ENCODE peak calls at places on chromosomes 2 and 18, in nine cellular contexts. One of them, this sample, is unnamed.

GRCh38 chr2:72573232-72573631 is 252.6 kb downstream of the EXOC6B start:
- DNase-seq in cardiac muscle cell: no peak
- DNase-seq in OCI-LY7: no peak
- DNase-seq in psoas muscle: no peak
- DNase-seq in body of pancreas: no peak
- DNase-seq in IMR-90: no peak
- DNase-seq in HCT116: no peak
- DNase-seq in stomach: no peak
- DNase-seq in K562: no peak
- DNase-seq in this sample: no peak

GRCh38 chr18:75377258-75377657 is 50.2 kb downstream of the SMIM21 start:
- DNase-seq in cardiac muscle cell: no peak
- DNase-seq in HCT116: no peak
- DNase-seq in stomach: no peak
- DNase-seq in OCI-LY7: no peak
- DNase-seq in K562: no peak
- DNase-seq in IMR-90: no peak
- DNase-seq in body of pancreas: no peak
- DNase-seq in psoas muscle: no peak
- DNase-seq in this sample: no peak

GRCh38 chr2:229712125-229712524 is 2.2 kb downstream of the DNER start:
- DNase-seq in K562: no peak
- DNase-seq in HCT116: no peak
- DNase-seq in cardiac muscle cell: peak; percentile 10
- DNase-seq in stomach: no peak
- DNase-seq in OCI-LY7: peak; percentile 3
- DNase-seq in body of pancreas: no peak
- DNase-seq in IMR-90: peak; percentile 23
- DNase-seq in psoas muscle: no peak
- DNase-seq in this sample: no peak

GRCh38 chr18:79766308-79766707 is 31.4 kb upstream of the KCNG2 start:
- DNase-seq in psoas muscle: no peak
- DNase-seq in body of pancreas: no peak
- DNase-seq in IMR-90: no peak
- DNase-seq in cardiac muscle cell: no peak
- DNase-seq in K562: no peak
- DNase-seq in HCT116: no peak
- DNase-seq in stomach: no peak
- DNase-seq in OCI-LY7: no peak
- DNase-seq in this sample: no peak

GRCh38 chr2:105856576-105856975 is 111.9 kb downstream of the NCK2 start:
- DNase-seq in HCT116: no peak
- DNase-seq in IMR-90: no peak
- DNase-seq in stomach: no peak
- DNase-seq in body of pancreas: no peak
- DNase-seq in cardiac muscle cell: no peak
- DNase-seq in OCI-LY7: no peak
- DNase-seq in K562: no peak
- DNase-seq in psoas muscle: no peak
- DNase-seq in this sample: no peak

GRCh38 chr2:8980096-8980495 is 23.4 kb downstream of the MBOAT2 start:
- DNase-seq in OCI-LY7: no peak
- DNase-seq in body of pancreas: no peak
- DNase-seq in IMR-90: peak; percentile 46
- DNase-seq in HCT116: no peak
- DNase-seq in cardiac muscle cell: peak; percentile 46
- DNase-seq in K562: no peak
- DNase-seq in stomach: no peak
- DNase-seq in psoas muscle: no peak
- DNase-seq in this sample: no peak

GRCh38 chr2:197028230-197028629 is 101.7 kb upstream of the PGAP1 start:
- DNase-seq in OCI-LY7: no peak
- DNase-seq in K562: no peak
- DNase-seq in psoas muscle: no peak
- DNase-seq in stomach: no peak
- DNase-seq in HCT116: peak; percentile 73
- DNase-seq in IMR-90: peak; percentile 84
- DNase-seq in body of pancreas: no peak
- DNase-seq in cardiac muscle cell: peak; percentile 87
- DNase-seq in this sample: no peak

GRCh38 chr18:77209587-77209986 is 40.1 kb upstream of the GALR1 start:
- DNase-seq in HCT116: no peak
- DNase-seq in psoas muscle: no peak
- DNase-seq in stomach: no peak
- DNase-seq in body of pancreas: no peak
- DNase-seq in IMR-90: peak; percentile 90
- DNase-seq in OCI-LY7: no peak
- DNase-seq in K562: no peak
- DNase-seq in cardiac muscle cell: peak; percentile 26
- DNase-seq in this sample: no peak

GRCh38 chr2:96409543-96410184 is 74.1 kb downstream of the NCAPH start:
- DNase-seq in psoas muscle: no peak
- DNase-seq in stomach: no peak
- DNase-seq in body of pancreas: peak; percentile 53
- DNase-seq in K562: no peak
- DNase-seq in cardiac muscle cell: peak; percentile 73
- DNase-seq in HCT116: no peak
- DNase-seq in OCI-LY7: no peak
- DNase-seq in IMR-90: no peak
- DNase-seq in this sample: peak; percentile 46

GRCh38 chr2:212974692-212975091 is 176.7 kb downstream of the IKZF2 start:
- DNase-seq in OCI-LY7: no peak
- DNase-seq in K562: no peak
- DNase-seq in psoas muscle: no peak
- DNase-seq in cardiac muscle cell: peak; percentile 77
- DNase-seq in IMR-90: peak; percentile 85
- DNase-seq in body of pancreas: no peak
- DNase-seq in HCT116: no peak
- DNase-seq in stomach: no peak
- DNase-seq in this sample: no peak

GRCh38 chr18:57728941-57729511 is 74.1 kb downstream of the ATP8B1 start:
- DNase-seq in psoas muscle: no peak
- DNase-seq in HCT116: no peak
- DNase-seq in stomach: peak; percentile 71
- DNase-seq in K562: no peak
- DNase-seq in IMR-90: peak; percentile 56
- DNase-seq in cardiac muscle cell: no peak
- DNase-seq in body of pancreas: no peak
- DNase-seq in OCI-LY7: no peak
- DNase-seq in this sample: no peak

GRCh38 chr2:236607471-236608307 is 38.1 kb downstream of the ACKR3 start:
- DNase-seq in stomach: no peak
- DNase-seq in OCI-LY7: peak; percentile 20
- DNase-seq in IMR-90: peak; percentile 14
- DNase-seq in K562: peak; percentile 11
- DNase-seq in psoas muscle: no peak
- DNase-seq in HCT116: no peak
- DNase-seq in cardiac muscle cell: peak; percentile 53
- DNase-seq in body of pancreas: peak; percentile 77
- DNase-seq in this sample: no peak

GRCh38 chr2:237388036-237388435 is 25.9 kb downstream of the COL6A3 start:
- DNase-seq in stomach: no peak
- DNase-seq in cardiac muscle cell: no peak
- DNase-seq in psoas muscle: no peak
- DNase-seq in body of pancreas: no peak
- DNase-seq in K562: no peak
- DNase-seq in OCI-LY7: no peak
- DNase-seq in IMR-90: no peak
- DNase-seq in HCT116: no peak
- DNase-seq in this sample: no peak

GRCh38 chr2:137151731-137152130 is 386.4 kb downstream of the THSD7B start:
- DNase-seq in cardiac muscle cell: no peak
- DNase-seq in stomach: no peak
- DNase-seq in OCI-LY7: no peak
- DNase-seq in body of pancreas: no peak
- DNase-seq in HCT116: no peak
- DNase-seq in psoas muscle: no peak
- DNase-seq in IMR-90: no peak
- DNase-seq in K562: no peak
- DNase-seq in this sample: no peak

GRCh38 chr2:232833830-232834229 is 36.2 kb upstream of the SNORC start:
- DNase-seq in HCT116: no peak
- DNase-seq in psoas muscle: no peak
- DNase-seq in OCI-LY7: no peak
- DNase-seq in body of pancreas: no peak
- DNase-seq in K562: no peak
- DNase-seq in IMR-90: no peak
- DNase-seq in cardiac muscle cell: no peak
- DNase-seq in stomach: no peak
- DNase-seq in this sample: no peak

GRCh38 chr18:37383036-37383788 is 182.4 kb downstream of the CELF4 start:
- DNase-seq in HCT116: peak; percentile 4
- DNase-seq in stomach: no peak
- DNase-seq in K562: no peak
- DNase-seq in IMR-90: no peak
- DNase-seq in OCI-LY7: no peak
- DNase-seq in body of pancreas: no peak
- DNase-seq in psoas muscle: no peak
- DNase-seq in cardiac muscle cell: peak; percentile 16
- DNase-seq in this sample: no peak

GRCh38 chr2:166802475-166802874 is 85.8 kb upstream of the XIRP2 start:
- DNase-seq in stomach: no peak
- DNase-seq in K562: no peak
- DNase-seq in OCI-LY7: no peak
- DNase-seq in body of pancreas: no peak
- DNase-seq in IMR-90: no peak
- DNase-seq in cardiac muscle cell: no peak
- DNase-seq in HCT116: no peak
- DNase-seq in psoas muscle: no peak
- DNase-seq in this sample: no peak
- TF ChIP-seq CTCF in stomach: no peak
- TF ChIP-seq CTCF in K562: no peak
- TF ChIP-seq CTCF in OCI-LY7: no peak
- TF ChIP-seq CTCF in body of pancreas: no peak
- TF ChIP-seq CTCF in IMR-90: no peak
- TF ChIP-seq CTCF in cardiac muscle cell: no peak
- TF ChIP-seq CTCF in HCT116: no peak
- TF ChIP-seq CTCF in psoas muscle: no peak
- TF ChIP-seq CTCF in this sample: no peak

GRCh38 chr2:3648652-3649177 is 9.3 kb upstream of the ALLC start:
- DNase-seq in stomach: no peak
- DNase-seq in OCI-LY7: no peak
- DNase-seq in cardiac muscle cell: no peak
- DNase-seq in IMR-90: no peak
- DNase-seq in body of pancreas: no peak
- DNase-seq in psoas muscle: no peak
- DNase-seq in HCT116: no peak
- DNase-seq in K562: no peak
- DNase-seq in this sample: no peak

GRCh38 chr2:3651686-3652516 is 6.1 kb upstream of the ALLC start:
- DNase-seq in IMR-90: no peak
- DNase-seq in psoas muscle: peak; percentile 39
- DNase-seq in K562: no peak
- DNase-seq in stomach: peak; percentile 62
- DNase-seq in cardiac muscle cell: peak; percentile 54
- DNase-seq in HCT116: no peak
- DNase-seq in body of pancreas: peak; percentile 43
- DNase-seq in OCI-LY7: peak; percentile 92
- DNase-seq in this sample: peak; percentile 71

GRCh38 chr2:3647831-3648651 is 10.0 kb upstream of the ALLC start:
- DNase-seq in psoas muscle: no peak
- DNase-seq in K562: no peak
- DNase-seq in OCI-LY7: no peak
- DNase-seq in IMR-90: no peak
- DNase-seq in body of pancreas: no peak
- DNase-seq in stomach: no peak
- DNase-seq in cardiac muscle cell: no peak
- DNase-seq in HCT116: no peak
- DNase-seq in this sample: no peak

GRCh38 chr2:3649581-3649980 is 8.4 kb upstream of the ALLC start:
- DNase-seq in OCI-LY7: no peak
- DNase-seq in psoas muscle: no peak
- DNase-seq in IMR-90: no peak
- DNase-seq in K562: no peak
- DNase-seq in cardiac muscle cell: no peak
- DNase-seq in stomach: no peak
- DNase-seq in HCT116: no peak
- DNase-seq in body of pancreas: no peak
- DNase-seq in this sample: no peak

GRCh38 chr2:3650140-3650944 is 7.7 kb upstream of the ALLC start:
- DNase-seq in cardiac muscle cell: no peak
- DNase-seq in psoas muscle: no peak
- DNase-seq in HCT116: no peak
- DNase-seq in body of pancreas: no peak
- DNase-seq in K562: no peak
- DNase-seq in stomach: no peak
- DNase-seq in IMR-90: no peak
- DNase-seq in OCI-LY7: no peak
- DNase-seq in this sample: no peak
- H3K27ac ChIP-seq in cardiac muscle cell: no peak overlapping the region
- H3K27ac ChIP-seq in psoas muscle: no peak overlapping the region
- H3K27ac ChIP-seq in HCT116: no peak overlapping the region
- H3K27ac ChIP-seq in body of pancreas: no peak overlapping the region
- H3K27ac ChIP-seq in K562: no peak overlapping the region
- H3K27ac ChIP-seq in stomach: no peak overlapping the region
- H3K27ac ChIP-seq in IMR-90: no peak overlapping the region
- H3K27ac ChIP-seq in OCI-LY7: no peak overlapping the region
- H3K27ac ChIP-seq in this sample: peak overlapping the region; percentile 25

DNA sequence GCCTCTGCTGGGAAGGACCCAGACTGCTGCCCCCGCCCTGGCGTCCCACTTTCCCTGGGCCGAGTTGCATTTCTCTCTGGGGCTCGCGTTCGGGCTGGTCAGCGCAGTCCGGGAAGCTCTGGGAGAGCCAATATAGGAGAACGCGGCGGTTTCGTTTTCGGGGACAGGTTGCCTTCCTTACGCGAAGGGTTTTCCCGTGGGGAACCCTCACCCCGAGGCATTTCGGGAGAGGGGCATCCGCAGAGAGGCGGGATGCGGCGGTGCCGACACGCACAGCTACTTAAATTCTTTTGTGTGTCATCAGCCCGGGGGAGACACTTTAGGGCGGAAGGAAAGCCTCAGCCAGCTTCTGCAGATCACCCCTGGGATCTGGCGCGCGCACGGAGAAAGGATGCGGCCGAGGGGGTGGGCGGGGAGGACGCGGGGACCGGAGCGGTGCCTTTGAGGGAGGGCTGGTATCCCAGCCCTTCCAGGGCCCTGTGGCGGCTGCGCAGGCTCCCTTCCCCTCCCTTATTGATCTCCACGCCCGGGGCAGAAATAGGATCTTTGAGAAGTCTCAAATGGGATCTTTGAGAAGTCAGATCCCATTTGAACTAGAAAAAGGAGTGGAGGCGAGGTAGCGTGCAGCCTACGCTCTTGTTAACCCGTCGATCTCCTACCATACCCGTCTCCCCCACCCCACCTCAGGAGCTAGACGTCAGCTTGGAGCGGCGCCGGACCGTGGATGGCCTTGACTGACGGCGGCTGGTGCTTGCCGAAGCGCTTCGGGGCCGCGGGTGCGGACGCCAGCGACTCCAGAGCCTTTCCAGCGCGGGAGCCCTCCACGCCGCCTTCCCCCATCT is 1.3 kb downstream of the GATA6 start:
- DNase-seq in K562: no peak
- DNase-seq in cardiac muscle cell: peak; percentile 82
- DNase-seq in HCT116: no peak
- DNase-seq in OCI-LY7: no peak
- DNase-seq in stomach: no peak
- DNase-seq in IMR-90: peak; percentile 75
- DNase-seq in psoas muscle: peak; percentile 49
- DNase-seq in body of pancreas: peak; percentile 70
- DNase-seq in this sample: peak; percentile 69
- H3K4me1 ChIP-seq in K562: peaks cover 33% of the 10 kb centered on the region
- H3K4me1 ChIP-seq in cardiac muscle cell: peaks cover 13% of the 10 kb centered on the region
- H3K4me1 ChIP-seq in HCT116: peaks cover 19% of the 10 kb centered on the region
- H3K4me1 ChIP-seq in OCI-LY7: no peaks in the 10 kb centered on the region
- H3K4me1 ChIP-seq in stomach: peaks cover 8% of the 10 kb centered on the region
- H3K4me1 ChIP-seq in IMR-90: peaks cover 14% of the 10 kb centered on the region
- H3K4me1 ChIP-seq in psoas muscle: peaks cover 10% of the 10 kb centered on the region
- H3K4me1 ChIP-seq in body of pancreas: peaks cover 7% of the 10 kb centered on the region
- H3K4me1 ChIP-seq in this sample: peaks cover 3% of the 10 kb centered on the region

GRCh38 chr2:191128911-191129304 is 21.9 kb downstream of the STAT4 start:
- DNase-seq in body of pancreas: no peak
- DNase-seq in IMR-90: no peak
- DNase-seq in cardiac muscle cell: no peak
- DNase-seq in stomach: no peak
- DNase-seq in psoas muscle: no peak
- DNase-seq in OCI-LY7: no peak
- DNase-seq in K562: no peak
- DNase-seq in HCT116: no peak
- DNase-seq in this sample: no peak
- TF ChIP-seq CTCF in body of pancreas: no peak
- TF ChIP-seq CTCF in IMR-90: no peak
- TF ChIP-seq CTCF in cardiac muscle cell: no peak
- TF ChIP-seq CTCF in stomach: no peak
- TF ChIP-seq CTCF in psoas muscle: no peak
- TF ChIP-seq CTCF in OCI-LY7: no peak
- TF ChIP-seq CTCF in K562: no peak
- TF ChIP-seq CTCF in HCT116: no peak
- TF ChIP-seq CTCF in this sample: no peak